ENCODE peak calls at places on chromosome 6, in five cellular contexts. N, J, W, A and C are unnamed samples.
A peak's percentile ranks its signal among the peaks of the same experiment; 100 is the strongest.

GRCh38 chr6:150894935-150895686 is 29.6 kb downstream of the MTHFD1L start:
- DNase-seq in N (peak; percentile 39), J (no peak), W (no peak), A (peak; percentile 62), C (peak; percentile 82)

GRCh38 chr6:43009124-43009523 is 4.6 kb downstream of the MEA1 start:
- DNase-seq in N (peak; percentile 43), J (peak; percentile 42), W (no peak), A (peak; percentile 27), C (peak; percentile 19)

GRCh38 chr6:122494665-122495272 is 23.2 kb upstream of the SERINC1 start:
- DNase-seq in N (no peak), J (no peak), W (no peak), A (no peak), C (no peak)

GRCh38 chr6:34768148-34768547 is 10.8 kb downstream of the SNRPC start:
- DNase-seq in N (no peak), J (no peak), W (no peak), A (no peak), C (no peak)

GRCh38 chr6:46453221-46453620 is 38.0 kb downstream of the RCAN2 start:
- DNase-seq in N (peak; percentile 85), J (no peak), W (no peak), A (peak; percentile 70), C (peak; percentile 66)

GRCh38 chr6:39892490-39893129 is 41.7 kb downstream of the MOCS1 start:
- DNase-seq in N (peak; percentile 72), J (peak; percentile 51), W (peak; percentile 71), A (peak; percentile 69), C (peak; percentile 73)

GRCh38 chr6:158817298-158818007 is 1.7 kb downstream of the EZR start:
- DNase-seq in N (no peak), J (no peak), W (peak; percentile 51), A (peak; percentile 48), C (peak; percentile 44)

GRCh38 chr6:42720739-42721138 is 1.7 kb downstream of the PRPH2 start:
- DNase-seq in N (no peak), J (peak; percentile 13), W (no peak), A (peak; percentile 53), C (peak; percentile 39)

GRCh38 chr6:110949679-110950285 is 8.7 kb upstream of the GTF3C6 start:
- DNase-seq in N (peak; percentile 63), J (peak; percentile 41), W (no peak), A (peak; percentile 54), C (peak; percentile 51)

GRCh38 chr6:165621950-165622349 is 41.1 kb downstream of the PDE10A start:
- DNase-seq in N (no peak), J (no peak), W (no peak), A (no peak), C (no peak)

GRCh38 chr6:155528982-155529453 is 73.4 kb upstream of the NOX3 start:
- DNase-seq in N (peak; percentile 96), J (peak; percentile 10), W (no peak), A (peak; percentile 94), C (peak; percentile 89)

GRCh38 chr6:36908758-36909157 is 23.0 kb downstream of the C6orf89 start:
- DNase-seq in N (no peak), J (no peak), W (no peak), A (no peak), C (no peak)

GRCh38 chr6:133208183-133208755 is 32.9 kb upstream of the EYA4 start:
- DNase-seq in N (no peak), J (no peak), W (no peak), A (peak; percentile 91), C (peak; percentile 15)

GRCh38 chr6:145761584-145761983 is 26.3 kb upstream of the EPM2A start:
- DNase-seq in N (no peak), J (no peak), W (no peak), A (no peak), C (no peak)